ENCODE peak calls at places on chromosome 19, in five cellular contexts. One of them, this sample, is unnamed.

GRCh38 chr19:41951686-41952172 is 7.4 kb downstream of the RABAC1 start:
- DNase-seq in heart left ventricle: peak; percentile 81
- DNase-seq in ovary: peak; percentile 80
- DNase-seq in cardiac fibroblast: peak; percentile 72
- DNase-seq in kidney epithelial cell: no peak
- DNase-seq in this sample: no peak

GRCh38 chr19:57560049-57560491 is 407 bp upstream of the ZNF550 start:
- DNase-seq in heart left ventricle: peak; percentile 64
- DNase-seq in ovary: peak; percentile 22
- DNase-seq in cardiac fibroblast: peak; percentile 63
- DNase-seq in kidney epithelial cell: no peak
- DNase-seq in this sample: no peak

GRCh38 chr19:11944656-11945055 is 19.7 kb downstream of the ZNF700 start:
- DNase-seq in heart left ventricle: no peak
- DNase-seq in ovary: no peak
- DNase-seq in cardiac fibroblast: no peak
- DNase-seq in kidney epithelial cell: no peak
- DNase-seq in this sample: no peak

GRCh38 chr19:14612657-14613056 is 29.8 kb downstream of the CLEC17A start:
- DNase-seq in heart left ventricle: no peak
- DNase-seq in ovary: no peak
- DNase-seq in cardiac fibroblast: no peak
- DNase-seq in kidney epithelial cell: no peak
- DNase-seq in this sample: no peak

GRCh38 chr19:41706741-41707501 is 1.5 kb upstream of the CEACAM5 start:
- DNase-seq in heart left ventricle: peak; percentile 67
- DNase-seq in ovary: no peak
- DNase-seq in cardiac fibroblast: peak; percentile 6
- DNase-seq in kidney epithelial cell: no peak
- DNase-seq in this sample: no peak

GRCh38 chr19:4191044-4191443 is 8.6 kb downstream of the ANKRD24 start:
- DNase-seq in heart left ventricle: no peak
- DNase-seq in ovary: no peak
- DNase-seq in cardiac fibroblast: no peak
- DNase-seq in kidney epithelial cell: no peak
- DNase-seq in this sample: no peak

GRCh38 chr19:58024661-58025060 is 9.2 kb upstream of the ZSCAN1 start:
- DNase-seq in heart left ventricle: no peak
- DNase-seq in ovary: no peak
- DNase-seq in cardiac fibroblast: no peak
- DNase-seq in kidney epithelial cell: no peak
- DNase-seq in this sample: no peak

GRCh38 chr19:17103177-17103576 is 27.6 kb downstream of the MYO9B start:
- DNase-seq in heart left ventricle: no peak
- DNase-seq in ovary: no peak
- DNase-seq in cardiac fibroblast: peak; percentile 50
- DNase-seq in kidney epithelial cell: no peak
- DNase-seq in this sample: no peak

GRCh38 chr19:495440-496332 is 600 bp upstream of the MADCAM1 start:
- DNase-seq in heart left ventricle: no peak
- DNase-seq in ovary: no peak
- DNase-seq in cardiac fibroblast: peak; percentile 39
- DNase-seq in kidney epithelial cell: no peak
- DNase-seq in this sample: no peak

GRCh38 chr19:6318772-6319171 is 14.6 kb downstream of the ACER1 start:
- DNase-seq in heart left ventricle: no peak
- DNase-seq in ovary: no peak
- DNase-seq in cardiac fibroblast: no peak
- DNase-seq in kidney epithelial cell: no peak
- DNase-seq in this sample: no peak

GRCh38 chr19:19096641-19097627 is 33.1 kb downstream of the SLC25A42 start:
- DNase-seq in heart left ventricle: no peak
- DNase-seq in ovary: no peak
- DNase-seq in cardiac fibroblast: no peak
- DNase-seq in kidney epithelial cell: no peak
- DNase-seq in this sample: no peak

GRCh38 chr19:28435551-28436261 is 777.2 kb downstream of the UQCRFS1 start:
- DNase-seq in heart left ventricle: no peak
- DNase-seq in ovary: no peak
- DNase-seq in cardiac fibroblast: no peak
- DNase-seq in kidney epithelial cell: no peak
- DNase-seq in this sample: no peak

GRCh38 chr19:6718741-6719539 is 1.5 kb downstream of the C3 start:
- DNase-seq in heart left ventricle: peak; percentile 46
- DNase-seq in ovary: peak; percentile 69
- DNase-seq in cardiac fibroblast: peak; percentile 66
- DNase-seq in kidney epithelial cell: no peak
- DNase-seq in this sample: no peak

GRCh38 chr19:13082192-13083007 is 20.3 kb downstream of the LYL1 start:
- DNase-seq in heart left ventricle: no peak
- DNase-seq in ovary: no peak
- DNase-seq in cardiac fibroblast: peak; percentile 55
- DNase-seq in kidney epithelial cell: no peak
- DNase-seq in this sample: no peak

GRCh38 chr19:19279853-19280252 is 6.8 kb upstream of the TM6SF2 start:
- DNase-seq in heart left ventricle: no peak
- DNase-seq in ovary: no peak
- DNase-seq in cardiac fibroblast: no peak
- DNase-seq in kidney epithelial cell: no peak
- DNase-seq in this sample: no peak

GRCh38 chr19:31351212-31352193 is 2.3 kb upstream of the TSHZ3 start:
- DNase-seq in heart left ventricle: peak; percentile 74
- DNase-seq in ovary: peak; percentile 65
- DNase-seq in cardiac fibroblast: peak; percentile 58
- DNase-seq in kidney epithelial cell: no peak
- DNase-seq in this sample: peak; percentile 13

GRCh38 chr19:9586764-9587163 is 2.5 kb upstream of the ZNF121 start:
- DNase-seq in heart left ventricle: no peak
- DNase-seq in ovary: peak; percentile 64
- DNase-seq in cardiac fibroblast: peak; percentile 75
- DNase-seq in kidney epithelial cell: no peak
- DNase-seq in this sample: peak; percentile 25

GRCh38 chr19:21127898-21128297 is 13.9 kb upstream of the ZNF431 start:
- DNase-seq in heart left ventricle: no peak
- DNase-seq in ovary: no peak
- DNase-seq in cardiac fibroblast: no peak
- DNase-seq in kidney epithelial cell: no peak
- DNase-seq in this sample: no peak

GRCh38 chr19:6412111-6412999 is 12.3 kb downstream of the KHSRP start:
- DNase-seq in heart left ventricle: no peak
- DNase-seq in ovary: peak; percentile 52
- DNase-seq in cardiac fibroblast: peak; percentile 25
- DNase-seq in kidney epithelial cell: no peak
- DNase-seq in this sample: no peak

GRCh38 chr19:4913996-4914735 is 4.9 kb downstream of the UHRF1 start:
- DNase-seq in heart left ventricle: no peak
- DNase-seq in ovary: no peak
- DNase-seq in cardiac fibroblast: no peak
- DNase-seq in kidney epithelial cell: no peak
- DNase-seq in this sample: no peak

GRCh38 chr19:10450191-10450852 is 30.0 kb downstream of the PDE4A start:
- DNase-seq in heart left ventricle: no peak
- DNase-seq in ovary: no peak
- DNase-seq in cardiac fibroblast: no peak
- DNase-seq in kidney epithelial cell: no peak
- DNase-seq in this sample: no peak

GRCh38 chr19:6728346-6728745 is 7.9 kb upstream of the C3 start:
- DNase-seq in heart left ventricle: no peak
- DNase-seq in ovary: no peak
- DNase-seq in cardiac fibroblast: no peak
- DNase-seq in kidney epithelial cell: no peak
- DNase-seq in this sample: no peak

GRCh38 chr19:1619703-1620102 is 14.4 kb upstream of the UQCR11 start:
- DNase-seq in heart left ventricle: no peak
- DNase-seq in ovary: no peak
- DNase-seq in cardiac fibroblast: no peak
- DNase-seq in kidney epithelial cell: no peak
- DNase-seq in this sample: no peak

GRCh38 chr19:1619094-1619439 is 13.8 kb upstream of the UQCR11 start:
- DNase-seq in heart left ventricle: no peak
- DNase-seq in ovary: no peak
- DNase-seq in cardiac fibroblast: no peak
- DNase-seq in kidney epithelial cell: no peak
- DNase-seq in this sample: no peak

GRCh38 chr19:1616875-1617274 is 11.6 kb upstream of the UQCR11 start:
- DNase-seq in heart left ventricle: no peak
- DNase-seq in ovary: no peak
- DNase-seq in cardiac fibroblast: no peak
- DNase-seq in kidney epithelial cell: no peak
- DNase-seq in this sample: no peak

GRCh38 chr19:1616396-1616795 is 11.1 kb upstream of the UQCR11 start:
- DNase-seq in heart left ventricle: no peak
- DNase-seq in ovary: no peak
- DNase-seq in cardiac fibroblast: peak; percentile 81
- DNase-seq in kidney epithelial cell: no peak
- DNase-seq in this sample: no peak

DNA sequence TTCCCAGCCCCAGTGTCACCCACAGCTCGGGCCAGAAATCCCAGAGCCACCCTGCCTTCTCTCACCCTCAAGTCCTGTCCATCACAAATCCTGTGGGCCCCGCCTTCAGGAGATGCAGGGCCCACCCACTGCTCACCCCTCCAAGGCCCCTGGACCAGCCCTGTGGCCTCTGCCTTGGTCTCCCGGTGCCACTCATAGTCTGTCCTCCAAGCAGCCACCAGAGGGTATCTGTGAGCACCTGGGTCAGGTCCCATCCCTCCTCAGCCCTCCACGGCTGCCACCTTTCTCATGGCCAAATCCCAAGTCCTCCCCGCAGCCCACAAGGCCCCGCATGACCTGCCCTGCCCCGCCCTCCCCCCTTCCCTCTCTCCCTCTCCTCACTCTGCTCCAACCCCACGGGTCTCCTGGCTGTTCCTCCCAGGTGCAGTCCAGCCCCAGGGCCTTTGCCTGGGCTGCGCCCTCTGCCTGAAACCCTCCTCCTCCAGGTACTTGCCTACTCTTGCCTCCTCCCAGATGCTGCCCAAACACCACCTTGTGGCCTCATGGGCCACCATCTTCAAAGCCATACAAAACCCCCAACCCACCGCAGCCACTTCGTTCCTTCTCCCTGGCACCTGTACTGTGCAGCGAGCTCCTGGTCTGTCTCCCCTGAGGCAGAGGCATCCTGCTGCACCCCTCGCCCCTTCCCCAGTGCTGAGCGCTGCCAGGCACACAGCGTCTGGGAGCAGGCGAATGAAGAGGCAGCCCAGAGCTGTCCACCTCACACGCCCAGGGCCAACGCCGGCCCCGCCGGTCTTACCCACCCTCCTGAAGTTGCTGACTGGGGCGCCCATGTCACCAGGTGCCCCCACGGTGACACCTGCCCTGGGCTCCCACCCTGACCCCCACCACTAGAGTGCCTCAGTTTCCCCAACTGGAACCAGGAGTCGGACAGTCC is 13.2 kb upstream of the UQCR11 start:
- DNase-seq in heart left ventricle: no peak
- DNase-seq in ovary: no peak
- DNase-seq in cardiac fibroblast: peak; percentile 21
- DNase-seq in kidney epithelial cell: no peak
- DNase-seq in this sample: no peak
- TF ChIP-seq CTCF in heart left ventricle: peak; percentile 41
- TF ChIP-seq CTCF in ovary: no peak
- TF ChIP-seq CTCF in cardiac fibroblast: peak; percentile 37
- TF ChIP-seq CTCF in kidney epithelial cell: peak; percentile 51
- TF ChIP-seq CTCF in this sample: peak; percentile 55

DNA sequence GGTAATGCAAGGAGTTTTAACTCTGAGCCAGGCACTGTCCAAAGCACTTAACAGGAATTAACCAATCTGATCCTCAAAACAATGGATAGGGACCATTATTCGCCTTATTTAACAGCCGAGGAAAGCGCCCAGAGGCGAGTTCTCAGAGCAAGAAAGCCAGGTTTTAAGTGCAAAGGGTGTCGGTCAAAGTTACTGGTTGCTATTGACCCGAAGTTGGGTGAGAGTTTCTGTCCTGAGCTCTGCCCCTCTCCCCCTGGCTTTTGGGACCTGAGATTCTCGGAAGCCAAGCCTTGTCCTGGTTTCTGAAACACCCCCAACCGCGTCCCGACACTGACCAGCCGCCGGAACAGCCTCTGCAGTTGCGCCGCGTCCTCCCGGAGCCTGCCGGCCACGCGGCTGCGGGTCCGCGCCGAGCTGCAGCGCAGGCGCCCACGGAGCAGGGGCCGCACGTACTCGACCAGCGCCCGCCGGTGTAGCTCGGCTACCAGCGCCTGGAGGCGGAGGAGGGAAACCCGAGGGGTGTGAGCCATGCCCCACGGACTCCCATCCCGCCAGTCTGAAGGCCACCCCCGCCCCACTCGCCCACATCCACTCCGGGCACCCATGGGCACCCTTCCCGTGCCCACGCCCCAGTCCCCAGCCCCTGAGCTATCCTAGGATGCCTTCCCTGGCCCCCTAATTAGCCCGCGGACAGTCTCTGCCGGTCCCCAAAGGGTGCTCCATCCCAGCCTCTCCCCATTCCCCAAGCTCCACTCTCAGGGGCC is 27.8 kb downstream of the EXOC3L2 start:
- DNase-seq in heart left ventricle: no peak
- DNase-seq in ovary: no peak
- DNase-seq in cardiac fibroblast: no peak
- DNase-seq in kidney epithelial cell: no peak
- DNase-seq in this sample: no peak
- H3K4me3 ChIP-seq in heart left ventricle: no peak overlapping the region
- H3K4me3 ChIP-seq in ovary: no peak overlapping the region
- H3K4me3 ChIP-seq in cardiac fibroblast: no peak overlapping the region
- H3K4me3 ChIP-seq in kidney epithelial cell: no peak overlapping the region
- H3K4me3 ChIP-seq in this sample: no peak overlapping the region

GRCh38 chr19:46744005-46744691 is 1.7 kb upstream of the FKRP start:
- DNase-seq in heart left ventricle: no peak
- DNase-seq in ovary: no peak
- DNase-seq in cardiac fibroblast: no peak
- DNase-seq in kidney epithelial cell: no peak
- DNase-seq in this sample: no peak
- TF ChIP-seq CTCF in heart left ventricle: no peak
- TF ChIP-seq CTCF in ovary: no peak
- TF ChIP-seq CTCF in cardiac fibroblast: no peak
- TF ChIP-seq CTCF in kidney epithelial cell: no peak
- TF ChIP-seq CTCF in this sample: no peak

GRCh38 chr19:34276614-34277013 is 22.3 kb downstream of the GARRE1 start:
- DNase-seq in heart left ventricle: no peak
- DNase-seq in ovary: no peak
- DNase-seq in cardiac fibroblast: no peak
- DNase-seq in kidney epithelial cell: no peak
- DNase-seq in this sample: no peak
- H3K4me3 ChIP-seq in heart left ventricle: no peak overlapping the region
- H3K4me3 ChIP-seq in ovary: no peak overlapping the region
- H3K4me3 ChIP-seq in cardiac fibroblast: no peak overlapping the region
- H3K4me3 ChIP-seq in kidney epithelial cell: no peak overlapping the region
- H3K4me3 ChIP-seq in this sample: no peak overlapping the region